ENCODE peak calls at places on chromosomes 2 and 18, in ten cellular contexts. Q, Y, G, N, T, F, I, V, H and A are unnamed samples.

GRCh38 chr2:131152065-131152464 is 46.9 kb downstream of the PLEKHB2 start:
- DNase-seq in Q (no peak), I (no peak), F (no peak), V (no peak), G (no peak), Y (no peak), H (no peak), T (no peak), N (no peak), A (no peak)

GRCh38 chr2:54853635-54854034 is 130.2 kb downstream of the EML6 start:
- DNase-seq in Q (no peak), N (no peak), H (no peak), F (no peak), T (no peak), Y (no peak), V (no peak), I (no peak), G (no peak), A (no peak)

GRCh38 chr2:145022671-145023330 is 502.9 kb upstream of the ZEB2 start:
- DNase-seq in N (no peak), H (no peak), F (no peak), G (no peak), I (no peak), V (no peak), Q (no peak), Y (no peak), T (no peak), A (no peak)

GRCh38 chr2:205509655-205510054 is 172.6 kb upstream of the NRP2 start:
- DNase-seq in H (no peak), T (no peak), G (no peak), V (no peak), Y (no peak), N (no peak), F (no peak), Q (no peak), I (no peak), A (no peak)

GRCh38 chr2:153509133-153509532 is 30.6 kb upstream of the RPRM start:
- DNase-seq in N (no peak), T (no peak), H (no peak), Y (peak), V (no peak), G (no peak), I (no peak), F (peak), Q (no peak), A (no peak)

GRCh38 chr2:203636896-203637818 is 69.3 kb upstream of the CD28 start:
- DNase-seq in F (no peak), Y (no peak), V (no peak), T (no peak), H (no peak), N (no peak), G (peak), Q (no peak), I (no peak), A (no peak)

GRCh38 chr2:32565902-32566301 is 61.9 kb upstream of the TTC27 start:
- DNase-seq in F (no peak), N (no peak), I (no peak), V (no peak), T (no peak), G (no peak), H (no peak), Y (no peak), Q (no peak), A (no peak)

GRCh38 chr2:152421521-152422367 is 86.8 kb downstream of the FMNL2 start:
- DNase-seq in I (peak), G (peak), N (peak), Y (no peak), V (no peak), T (no peak), F (no peak), Q (no peak), H (peak), A (no peak)

GRCh38 chr2:140863713-140864112 is 1267.1 kb downstream of the LRP1B start:
- DNase-seq in I (peak), N (no peak), H (no peak), Y (peak), G (no peak), Q (no peak), V (no peak), T (peak), F (no peak), A (no peak)

GRCh38 chr18:13541621-13542519 is 184.5 kb downstream of the FAM210A start:
- DNase-seq in H (no peak), G (peak), V (no peak), N (peak), F (no peak), Y (no peak), I (peak), Q (no peak), T (no peak), A (no peak)

GRCh38 chr2:31012384-31012783 is 125.9 kb downstream of the GALNT14 start:
- DNase-seq in Q (no peak), T (no peak), I (no peak), G (no peak), F (no peak), H (no peak), V (no peak), N (no peak), Y (no peak), A (no peak)

GRCh38 chr2:68811364-68811763 is 59.8 kb downstream of the BMP10 start:
- DNase-seq in I (no peak), F (no peak), V (no peak), G (no peak), N (no peak), Y (no peak), Q (no peak), H (no peak), T (no peak), A (no peak)

GRCh38 chr2:230443540-230443939 is 27.5 kb downstream of the SP100 start:
- DNase-seq in G (no peak), F (no peak), I (no peak), Y (no peak), H (no peak), V (no peak), T (no peak), N (no peak), Q (no peak), A (no peak)

GRCh38 chr2:134836986-134837385 is 1.4 kb upstream of the ACMSD start:
- DNase-seq in G (no peak), N (no peak), Y (no peak), H (no peak), T (no peak), V (no peak), F (no peak), I (no peak), Q (no peak), A (no peak)

GRCh38 chr2:151796774-151797173 is 31.4 kb downstream of the ARL5A start:
- DNase-seq in H (no peak), V (no peak), Y (no peak), N (no peak), T (no peak), G (no peak), F (no peak), I (no peak), Q (no peak), A (no peak)

GRCh38 chr18:33606621-33607020 is 28.6 kb downstream of the ASXL3 start:
- DNase-seq in N (no peak), Q (no peak), V (no peak), H (no peak), Y (no peak), F (no peak), T (no peak), G (no peak), I (no peak), A (no peak)

GRCh38 chr2:103823847-103824246 is 1030.1 kb upstream of the POU3F3 start:
- DNase-seq in T (no peak), I (peak), H (no peak), V (no peak), F (no peak), Q (no peak), G (no peak), N (no peak), Y (no peak), A (no peak)

GRCh38 chr18:70197042-70197441 is 8.4 kb downstream of the RTTN start:
- DNase-seq in N (no peak), G (no peak), F (no peak), I (no peak), Q (no peak), T (no peak), H (no peak), Y (no peak), V (no peak), A (no peak)
- TF ChIP-seq CTCF in N (no peak), G (no peak), F (no peak), I (no peak), Q (no peak), T (no peak), H (no peak), Y (no peak), V (no peak), A (no peak)

GRCh38 chr18:76981388-76981968 is 151.1 kb downstream of the MBP start:
- DNase-seq in Q (no peak), V (no peak), H (no peak), T (peak), I (no peak), N (no peak), F (no peak), Y (no peak), G (no peak), A (no peak)
- TF ChIP-seq CTCF in Q (no peak), V (no peak), H (no peak), T (peak), I (no peak), N (no peak), F (no peak), Y (no peak), G (no peak), A (no peak)

GRCh38 chr2:233928594-233929351 is 11.6 kb downstream of the TRPM8 start:
- DNase-seq in V (no peak), Y (peak), N (no peak), H (no peak), I (peak), Q (no peak), F (peak), G (no peak), T (no peak), A (peak)
- TF ChIP-seq CTCF in V (peak), Y (peak), N (no peak), H (no peak), I (peak), Q (no peak), F (peak), G (peak), T (peak), A (peak)

GRCh38 chr2:6921321-6921922 is 4.2 kb downstream of the RNF144A start:
- DNase-seq in G (no peak), T (no peak), V (no peak), Q (no peak), F (no peak), Y (peak), N (no peak), I (no peak), H (no peak), A (no peak)

GRCh38 chr2:6923319-6923718 is 6.1 kb downstream of the RNF144A start:
- DNase-seq in G (no peak), T (no peak), I (no peak), N (no peak), V (no peak), F (no peak), Q (peak), Y (no peak), H (no peak), A (no peak)

GRCh38 chr2:6924101-6924917 is 7.1 kb downstream of the RNF144A start:
- DNase-seq in V (no peak), I (no peak), H (no peak), G (no peak), Q (no peak), Y (no peak), F (no peak), T (no peak), N (no peak), A (no peak)

GRCh38 chr2:6919912-6920905 is 3.0 kb downstream of the RNF144A start:
- DNase-seq in F (no peak), Q (no peak), N (no peak), V (no peak), I (no peak), Y (no peak), T (no peak), H (no peak), G (no peak), A (no peak)

DNA sequence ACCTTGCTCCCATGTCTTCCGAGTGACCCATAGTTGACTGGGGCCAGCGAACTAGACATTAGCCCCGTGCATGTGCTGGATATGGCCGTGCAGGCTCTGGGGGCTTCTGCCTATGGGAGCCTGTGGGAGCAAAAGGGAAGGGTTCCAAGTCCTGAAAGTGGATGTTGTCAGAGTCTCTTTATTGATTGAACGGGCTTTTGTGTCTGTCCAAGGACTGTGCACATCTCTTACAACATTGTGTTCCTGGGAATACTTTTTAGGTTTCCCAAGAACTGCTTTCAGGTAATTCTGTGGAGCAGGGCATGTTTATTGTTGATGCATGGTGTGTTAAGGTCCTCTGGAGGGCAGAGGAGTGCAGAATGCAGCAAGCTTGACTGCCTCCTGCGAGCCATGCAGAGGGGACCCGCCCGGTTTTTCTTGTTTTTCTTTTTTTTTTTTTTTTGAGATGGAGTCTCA is 5.0 kb downstream of the RNF144A start:
- DNase-seq in Q (no peak), F (no peak), V (no peak), T (no peak), N (no peak), G (no peak), I (peak), H (no peak), Y (no peak), A (no peak)
- TF ChIP-seq CTCF in Q (no peak), F (no peak), V (peak), T (peak), N (no peak), G (peak), I (no peak), H (peak), Y (no peak), A (no peak)

DNA sequence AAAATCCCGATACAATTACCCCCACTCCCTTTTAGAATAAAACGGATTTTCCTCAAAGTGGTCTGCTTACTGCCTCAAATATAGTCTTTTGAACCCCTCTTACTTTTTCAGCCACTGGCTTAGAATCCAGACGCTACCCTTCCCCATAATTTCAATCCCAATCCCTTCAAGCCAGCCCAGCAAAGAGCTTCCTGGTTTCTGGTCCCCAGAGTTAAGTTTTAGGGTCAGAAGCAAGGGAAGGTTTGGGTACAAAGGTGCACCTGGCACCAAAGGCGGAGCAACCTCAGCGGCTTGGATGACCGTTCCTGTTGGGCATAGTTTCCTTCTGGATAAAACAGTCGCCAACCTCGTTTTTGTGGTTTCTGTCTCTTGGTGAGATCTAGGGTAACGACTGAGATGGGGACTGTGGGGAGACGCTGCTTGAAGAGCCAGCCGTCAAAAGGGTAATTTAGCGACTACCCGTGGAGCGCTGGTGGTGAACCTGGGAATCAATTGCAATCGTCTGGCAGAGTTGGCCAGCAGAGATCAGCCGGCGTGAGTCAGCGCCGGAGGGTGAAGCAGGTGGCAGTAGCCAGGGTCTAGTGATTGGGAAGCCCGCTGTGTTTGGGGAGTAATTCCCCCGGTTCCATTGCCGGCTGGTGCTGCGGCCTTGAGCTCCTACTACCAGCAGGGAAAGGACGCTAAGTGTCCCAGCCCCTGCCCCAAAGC is 1.6 kb downstream of the FEV start:
- DNase-seq in G (no peak), Q (peak), H (no peak), N (no peak), T (peak), I (no peak), V (no peak), Y (no peak), F (no peak), A (no peak)
- TF ChIP-seq CTCF in G (no peak), Q (no peak), H (no peak), N (no peak), T (no peak), I (no peak), V (no peak), Y (no peak), F (no peak), A (no peak)

DNA sequence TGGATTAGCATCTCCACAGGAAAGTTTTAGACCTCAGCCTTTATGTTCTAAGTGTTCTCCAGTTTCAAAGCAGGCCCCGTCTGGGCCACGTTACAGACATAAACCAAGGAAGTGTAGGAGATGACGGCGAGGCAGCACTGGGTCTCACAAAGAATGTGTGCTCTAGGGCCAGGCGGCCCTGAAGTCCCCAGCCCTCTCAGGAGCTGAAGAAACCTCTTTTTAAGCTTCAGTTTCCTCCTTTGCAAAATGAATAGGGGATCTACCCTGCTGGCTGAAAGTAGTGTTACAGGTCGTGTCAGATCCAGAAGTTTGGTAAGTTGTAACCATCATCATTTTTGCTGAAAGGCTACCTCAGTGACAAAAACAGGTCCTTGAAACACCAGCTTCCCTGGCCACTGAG is 81.7 kb downstream of the SPRED2 start:
- DNase-seq in Y (peak), G (no peak), H (no peak), T (peak), I (no peak), N (no peak), V (no peak), Q (no peak), F (peak), A (peak)
- TF ChIP-seq CTCF in Y (peak), G (peak), H (no peak), T (no peak), I (peak), N (no peak), V (peak), Q (no peak), F (no peak), A (peak)

GRCh38 chr18:66211693-66212195 is 392.1 kb downstream of the CDH19 start:
- DNase-seq in Y (no peak), H (no peak), G (no peak), V (no peak), F (no peak), T (no peak), N (no peak), I (no peak), Q (no peak), A (no peak)

DNA sequence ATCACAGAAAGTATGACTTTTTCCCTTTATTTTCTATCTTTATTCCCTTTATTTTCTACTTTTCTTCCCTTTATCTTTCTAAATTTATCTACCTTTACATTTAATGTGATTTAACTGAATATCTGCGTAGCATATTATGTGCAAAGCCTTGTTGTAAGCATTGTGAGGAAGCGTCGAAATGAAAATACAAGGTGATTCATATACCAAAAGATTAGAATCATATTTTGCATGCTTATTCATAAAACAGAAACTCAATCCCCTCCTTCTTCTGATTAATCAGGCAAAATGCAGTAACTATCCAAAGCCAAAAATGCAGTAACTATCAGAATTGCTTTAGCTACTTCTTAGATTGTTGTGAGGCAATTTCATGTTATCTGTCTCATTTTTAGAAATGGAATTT is 393.0 kb downstream of the CDH19 start:
- DNase-seq in T (no peak), V (no peak), I (no peak), G (no peak), H (no peak), N (no peak), Y (no peak), Q (no peak), F (no peak), A (no peak)
- TF ChIP-seq CTCF in T (no peak), V (no peak), I (no peak), G (no peak), H (no peak), N (no peak), Y (no peak), Q (no peak), F (no peak), A (no peak)

GRCh38 chr2:232339121-232340081 is 39.1 kb upstream of the ALPP start:
- DNase-seq in Q (peak), F (peak), N (no peak), Y (no peak), T (no peak), G (no peak), H (no peak), I (no peak), V (no peak), A (peak)
- TF ChIP-seq CTCF in Q (no peak), F (peak), N (no peak), Y (peak), T (no peak), G (no peak), H (no peak), I (no peak), V (no peak), A (no peak)